ENCODE peak calls at places on chromosome X, in six cellular contexts. B, K, S, D, T and A are unnamed samples.

GRCh38 chrX:67614414-67614813 is 70.6 kb downstream of the AR start:
- DNase-seq in T (no peak), K (peak), D (no peak), S (no peak), B (no peak), A (peak)

GRCh38 chrX:21968333-21968732 is 27.8 kb downstream of the SMS start:
- DNase-seq in D (no peak), K (no peak), S (no peak), B (no peak), T (no peak), A (no peak)

GRCh38 chrX:56281789-56282188 is 49.6 kb downstream of the KLF8 start:
- DNase-seq in S (no peak), D (no peak), T (no peak), B (no peak), K (peak), A (no peak)

GRCh38 chrX:102658551-102658950 is 7.3 kb downstream of the GPRASP1 start:
- DNase-seq in K (no peak), T (no peak), S (no peak), D (no peak), B (no peak), A (no peak)

GRCh38 chrX:134654398-134655012 is 3.8 kb downstream of the PLAC1 start:
- DNase-seq in T (no peak), S (no peak), D (no peak), K (no peak), B (no peak), A (no peak)

GRCh38 chrX:152831391-152831790 is 528 bp downstream of the NSDHL start:
- DNase-seq in D (no peak), K (no peak), B (no peak), T (no peak), S (no peak), A (no peak)

GRCh38 chrX:19739683-19740082 is 147.7 kb downstream of the SH3KBP1 start:
- DNase-seq in T (peak), K (peak), B (peak), S (no peak), D (no peak), A (peak)

GRCh38 chrX:53474707-53475106 is 40.5 kb upstream of the HSD17B10 start:
- DNase-seq in B (no peak), D (no peak), S (no peak), T (no peak), K (no peak), A (no peak)

GRCh38 chrX:129233791-129234190 is 289.5 kb downstream of the SMARCA1 start:
- DNase-seq in K (no peak), T (no peak), S (no peak), B (no peak), D (no peak), A (no peak)

GRCh38 chrX:52979993-52980392 is 21.7 kb upstream of the FAM156A start:
- DNase-seq in K (peak), B (no peak), T (no peak), D (no peak), S (no peak), A (no peak)

GRCh38 chrX:72576161-72576896 is 3.7 kb upstream of the HDAC8 start:
- DNase-seq in D (no peak), B (no peak), S (no peak), K (peak), T (no peak), A (peak)

GRCh38 chrX:19512961-19513360 is 2.3 kb downstream of the MAP3K15 start:
- DNase-seq in D (no peak), B (no peak), K (no peak), S (no peak), T (no peak), A (no peak)

GRCh38 chrX:133670394-133670793 is 255.1 kb upstream of the GPC4 start:
- DNase-seq in T (no peak), D (no peak), S (no peak), K (peak), B (no peak), A (no peak)

GRCh38 chrX:10259716-10260115 is 102.9 kb downstream of the CLCN4 start:
- DNase-seq in S (no peak), B (no peak), T (no peak), D (no peak), K (peak), A (peak)

GRCh38 chrX:69109706-69110635 is 55.3 kb downstream of the PJA1 start:
- DNase-seq in B (peak), T (no peak), S (no peak), D (no peak), K (peak), A (no peak)

GRCh38 chrX:64394874-64395567 is at the start of gene MTMR8:
- DNase-seq in K (peak), B (no peak), S (peak), T (peak), D (peak), A (no peak)

GRCh38 chrX:136336623-136337022 is 35.9 kb downstream of the ADGRG4 start:
- DNase-seq in K (peak), S (no peak), T (no peak), D (no peak), B (no peak), A (no peak)

GRCh38 chrX:15963858-15964257 is 109.2 kb upstream of the AP1S2 start:
- DNase-seq in B (no peak), D (no peak), S (no peak), K (no peak), T (no peak), A (no peak)

GRCh38 chrX:21959362-21960051 is 19.0 kb downstream of the SMS start:
- DNase-seq in D (no peak), K (no peak), S (no peak), B (no peak), T (no peak), A (no peak)

GRCh38 chrX:46298821-46299220 is 246.4 kb downstream of the ZNF674 start:
- DNase-seq in B (no peak), S (no peak), T (no peak), K (peak), D (no peak), A (peak)

GRCh38 chrX:112803060-112803459 is 37.6 kb downstream of the AMOT start:
- DNase-seq in D (no peak), T (no peak), B (no peak), S (no peak), K (no peak), A (no peak)

GRCh38 chrX:124328765-124329164 is 3.7 kb upstream of the TEX13D start:
- DNase-seq in D (no peak), T (no peak), S (no peak), K (no peak), B (no peak), A (no peak)

GRCh38 chrX:13091111-13091765 is 46.8 kb upstream of the FAM9C start:
- DNase-seq in K (peak), D (no peak), B (no peak), S (no peak), T (no peak), A (no peak)

GRCh38 chrX:31269914-31270313 is 198.1 kb upstream of the FTHL17 start:
- DNase-seq in K (no peak), D (no peak), B (no peak), S (no peak), T (no peak), A (no peak)

GRCh38 chrX:34638116-34638515 is 19.0 kb downstream of the TMEM47 start:
- DNase-seq in S (no peak), K (peak), T (no peak), B (no peak), D (no peak), A (no peak)

GRCh38 chrX:34642849-34643248 is 14.2 kb downstream of the TMEM47 start:
- DNase-seq in B (no peak), D (no peak), T (no peak), S (no peak), K (no peak), A (no peak)
- TF ChIP-seq CTCF in B (no peak), D (no peak), T (no peak), S (no peak), K (no peak), A (no peak)

GRCh38 chrX:48539345-48540014 is at the start of gene TBC1D25:
- DNase-seq in T (peak), K (peak), B (peak), S (peak), D (peak), A (peak)
- TF ChIP-seq CTCF in T (peak), K (peak), B (peak), S (no peak), D (no peak), A (peak)

GRCh38 chrX:147565239-147565638 is 346.5 kb upstream of the FMR1 start:
- DNase-seq in T (no peak), K (no peak), S (no peak), D (no peak), B (no peak), A (no peak)

GRCh38 chrX:147573266-147573665 is 338.5 kb upstream of the FMR1 start:
- DNase-seq in D (no peak), B (no peak), K (no peak), T (no peak), S (no peak), A (no peak)

DNA sequence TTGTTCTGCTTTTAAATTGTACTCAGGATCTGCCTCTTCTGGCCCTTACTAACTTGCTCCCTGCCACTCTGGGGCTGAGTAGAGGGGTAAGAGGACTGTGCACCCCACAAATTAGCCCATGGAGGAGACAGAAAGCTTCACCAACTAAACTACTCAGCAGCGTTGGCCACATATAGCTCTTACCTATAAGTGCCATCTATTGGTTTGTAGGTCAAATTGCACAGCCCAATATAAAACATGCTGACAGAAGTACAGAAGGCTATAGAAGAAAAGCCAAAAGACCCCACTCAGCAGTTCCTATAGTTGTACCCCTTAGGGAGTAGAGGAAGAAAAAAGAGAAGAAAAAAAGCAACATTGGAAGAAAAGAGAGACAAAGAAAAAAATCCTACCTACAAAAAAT is 341.2 kb upstream of the FMR1 start:
- DNase-seq in D (no peak), B (no peak), T (no peak), S (no peak), K (no peak), A (no peak)
- TF ChIP-seq CTCF in D (no peak), B (no peak), T (no peak), S (no peak), K (no peak), A (no peak)

DNA sequence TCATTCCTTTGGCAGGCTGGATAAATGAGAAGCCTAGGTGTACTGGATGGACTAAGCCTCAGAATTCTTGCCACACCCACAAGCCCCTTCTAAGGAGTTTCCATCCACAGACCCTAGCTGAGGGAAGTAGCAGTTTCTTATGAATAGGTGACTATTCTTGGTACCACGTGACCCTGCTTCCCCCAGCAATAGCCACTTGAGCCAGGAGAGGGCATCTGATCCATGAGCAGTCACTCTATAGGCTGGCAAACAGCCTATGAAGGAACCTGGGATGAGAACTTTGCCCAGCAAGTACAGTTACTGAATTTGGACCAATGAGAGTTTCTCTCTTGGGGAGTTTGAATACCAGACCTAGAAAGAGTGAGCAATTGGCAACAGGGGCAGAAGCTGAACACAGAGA is 84.0 kb downstream of the RTL9 start:
- DNase-seq in T (no peak), D (no peak), B (no peak), K (peak), S (no peak), A (no peak)
- TF ChIP-seq CTCF in T (peak), D (no peak), B (peak), K (peak), S (no peak), A (peak)

DNA sequence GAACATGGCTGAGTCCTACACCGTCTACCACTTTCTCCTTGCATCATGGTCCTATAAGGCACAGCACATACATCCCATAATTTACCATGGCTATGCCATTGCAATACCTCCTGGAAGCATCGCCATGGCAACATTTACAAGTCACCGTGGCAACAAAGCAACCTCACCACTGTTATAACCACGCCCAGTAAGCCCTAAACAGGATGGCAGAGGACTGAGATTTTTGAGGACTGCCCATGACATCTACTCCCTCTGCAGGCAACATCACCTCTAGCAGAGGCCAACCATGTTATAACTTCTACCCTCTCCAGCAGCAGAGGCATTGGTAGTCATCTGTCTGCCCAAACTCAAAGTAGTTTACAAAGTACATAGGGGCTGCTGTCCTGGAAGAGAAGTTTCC is 29.7 kb downstream of the BCOR start:
- DNase-seq in B (peak), K (peak), S (no peak), T (no peak), D (no peak), A (no peak)
- TF ChIP-seq CTCF in B (no peak), K (peak), S (no peak), T (no peak), D (no peak), A (no peak)

DNA sequence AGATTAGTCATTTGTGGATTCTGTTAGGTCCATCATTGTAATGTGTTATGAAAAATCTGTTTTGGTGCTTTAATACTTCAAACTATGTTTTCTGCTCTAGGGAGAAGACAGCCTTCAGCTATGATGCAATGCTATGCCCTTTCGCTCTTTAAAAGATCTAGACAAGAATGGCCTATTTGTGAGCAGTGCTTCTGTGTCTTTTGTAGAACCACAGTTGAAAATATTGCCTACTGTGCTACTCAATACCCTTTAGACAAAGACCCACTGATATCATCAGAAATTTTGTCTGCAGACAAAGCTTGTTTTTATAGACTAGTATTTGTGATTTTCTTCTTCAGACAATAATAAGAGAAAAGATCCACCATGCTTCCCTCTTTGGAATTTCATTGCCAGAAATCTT is 44.6 kb upstream of the SLITRK2 start:
- DNase-seq in T (no peak), S (no peak), D (no peak), K (no peak), B (no peak), A (no peak)
- TF ChIP-seq CTCF in T (no peak), S (no peak), D (no peak), K (no peak), B (no peak), A (no peak)

DNA sequence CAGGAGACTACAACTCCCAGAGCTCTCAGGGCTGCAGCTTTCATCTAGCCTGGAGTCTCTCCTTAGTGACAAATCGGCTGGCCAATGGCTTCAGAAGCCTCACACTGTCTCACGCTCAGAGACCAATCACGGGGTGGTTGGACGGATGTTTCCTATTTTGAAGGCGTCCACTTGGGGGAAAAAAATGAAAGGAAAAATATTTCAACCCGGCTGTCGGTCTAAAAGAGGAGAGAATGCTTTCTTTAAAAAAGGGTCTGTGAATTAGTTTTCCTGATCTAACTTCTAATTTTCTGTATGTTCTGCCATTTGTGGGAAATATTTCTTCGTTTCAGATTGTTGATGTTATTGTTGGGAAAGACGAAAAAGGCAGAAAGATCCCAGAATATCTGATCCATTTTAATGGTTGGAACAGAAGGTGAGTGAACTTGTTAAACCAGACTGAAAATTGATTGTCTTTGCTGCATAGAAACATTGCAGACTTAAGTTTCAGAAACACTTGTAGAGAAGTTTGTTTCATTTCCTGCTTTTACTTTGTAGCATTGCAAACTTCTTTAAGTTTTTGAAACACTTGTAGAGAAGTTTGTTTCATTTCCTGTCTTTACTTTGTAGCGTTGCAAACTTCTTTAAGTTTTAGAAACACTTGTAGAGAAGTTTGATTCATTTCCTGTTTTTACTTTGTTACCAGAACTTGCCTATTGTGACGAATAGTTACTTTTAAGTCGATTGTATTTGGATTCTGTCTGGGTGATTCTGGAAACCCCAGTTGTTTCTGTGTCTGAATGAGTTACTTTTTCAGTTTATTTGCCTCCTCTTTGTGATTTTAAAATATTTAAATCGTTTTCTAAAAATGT is 1.6 kb downstream of the MSL3 start:
- DNase-seq in K (peak), S (peak), D (no peak), T (peak), B (peak), A (peak)
- TF ChIP-seq CTCF in K (no peak), S (no peak), D (no peak), T (no peak), B (no peak), A (no peak)